ENCODE peak calls at places on chromosomes 3 and 15, in seven cellular contexts. C is effector CD4-positive, alpha-beta T cell; B is stimulated activated CD8-positive, alpha-beta memory T cell treated with anti-CD3 and anti-CD28 coated beads, Interleukin-7, amount 100 ng/mL, for 1 hour; R is heart left ventricle; A is K562; V is AG09309; Z is renal cortical epithelial cell. Y is an unnamed sample.

GRCh38 chr3:111989061-111989678 is 9.6 kb upstream of the TAGLN3 start:
- DNase-seq in R (no peak), V (peak; percentile 51), Z (peak; percentile 83), A (peak; percentile 10), B (no peak), C (no peak), Y (no peak)

GRCh38 chr3:126834596-126835471 is 130.8 kb downstream of the CHCHD6 start:
- DNase-seq in Z (peak; percentile 60), C (no peak), R (no peak), B (no peak), A (no peak), V (no peak), Y (no peak)

GRCh38 chr3:88412346-88412745 is 262.6 kb downstream of the C3orf38 start:
- DNase-seq in A (no peak), R (no peak), C (no peak), V (no peak), B (no peak), Z (no peak), Y (no peak)

GRCh38 chr3:196646736-196647216 is 7.3 kb downstream of the NRROS start:
- DNase-seq in V (no peak), A (no peak), C (no peak), Z (no peak), B (no peak), R (no peak), Y (no peak)

GRCh38 chr3:109563149-109563548 is 225.8 kb upstream of the DPPA4 start:
- DNase-seq in B (no peak), Z (no peak), A (no peak), C (no peak), V (no peak), R (no peak), Y (no peak)

GRCh38 chr3:147298511-147298982 is 107.8 kb downstream of the ZIC4 start:
- DNase-seq in C (no peak), A (no peak), B (no peak), Z (peak; percentile 44), V (peak; percentile 97), R (no peak), Y (no peak)

GRCh38 chr3:104066658-104067057 is 1300.1 kb upstream of the ALCAM start:
- DNase-seq in R (no peak), V (no peak), B (no peak), A (no peak), Z (peak; percentile 76), C (no peak), Y (no peak)

GRCh38 chr3:133093366-133093765 is 55.2 kb downstream of the TMEM108 start:
- DNase-seq in C (no peak), B (no peak), R (no peak), A (no peak), V (no peak), Z (no peak), Y (no peak)

GRCh38 chr3:49716169-49716568 is 3.3 kb downstream of the AMIGO3 start:
- DNase-seq in C (peak; percentile 1), R (no peak), V (no peak), A (no peak), B (no peak), Z (no peak), Y (peak; percentile 39)

GRCh38 chr3:194042947-194043346 is 93.0 kb upstream of the HES1 start:
- DNase-seq in V (peak; percentile 31), C (no peak), A (no peak), B (no peak), R (no peak), Z (peak; percentile 76), Y (no peak)

GRCh38 chr3:54304867-54305266 is 182.5 kb downstream of the CACNA2D3 start:
- DNase-seq in V (no peak), R (no peak), B (no peak), A (no peak), Z (no peak), C (no peak), Y (no peak)

GRCh38 chr15:62647195-62647865 is 395.2 kb upstream of the TPM1 start:
- DNase-seq in B (no peak), A (peak; percentile 19), C (no peak), Z (peak; percentile 92), V (no peak), R (no peak), Y (no peak)

GRCh38 chr15:84734794-84735479 is 13.5 kb upstream of the ZNF592 start:
- DNase-seq in V (no peak), B (no peak), A (peak; percentile 88), R (peak; percentile 52), Z (peak; percentile 92), C (peak; percentile 59), Y (peak; percentile 35)

GRCh38 chr3:177770821-177771220 is 573.5 kb upstream of the TBL1XR1 start:
- DNase-seq in B (no peak), V (no peak), R (no peak), A (no peak), C (no peak), Z (peak; percentile 52), Y (no peak)

GRCh38 chr3:76495216-76495615 is 544.7 kb upstream of the ROBO2 start:
- DNase-seq in R (no peak), A (no peak), Z (peak; percentile 38), V (no peak), C (no peak), B (no peak), Y (no peak)

GRCh38 chr3:186775999-186776398 is 7.4 kb upstream of the EIF4A2 start:
- DNase-seq in R (no peak), A (no peak), V (no peak), C (no peak), B (no peak), Z (no peak), Y (no peak)

GRCh38 chr3:49785565-49786356 is 581 bp downstream of the IP6K1 start:
- DNase-seq in B (no peak), R (no peak), A (no peak), V (no peak), Z (peak; percentile 33), C (peak; percentile 24), Y (no peak)

GRCh38 chr15:80789296-80789695 is 10.1 kb downstream of the CEMIP start:
- DNase-seq in C (no peak), R (no peak), B (no peak), V (peak; percentile 68), Z (peak; percentile 9), A (no peak), Y (no peak)

GRCh38 chr3:57910988-57911387 is 97.2 kb upstream of the FLNB start:
- DNase-seq in R (no peak), B (no peak), A (no peak), V (no peak), C (peak; percentile 7), Z (peak; percentile 30), Y (no peak)

GRCh38 chr3:163890661-163891060 is 1187.6 kb downstream of the SI start:
- DNase-seq in V (no peak), Z (no peak), R (no peak), A (no peak), B (no peak), C (no peak), Y (no peak)

GRCh38 chr15:70633394-70633793 is 130.0 kb downstream of the UACA start:
- DNase-seq in A (no peak), V (no peak), B (no peak), R (no peak), C (no peak), Z (no peak), Y (peak; percentile 82)

GRCh38 chr15:90813796-90814192 is 54.6 kb upstream of the FURIN start:
- DNase-seq in R (no peak), A (no peak), C (no peak), B (no peak), V (no peak), Z (no peak), Y (no peak)

GRCh38 chr3:31755911-31756658 is 223.4 kb downstream of the STT3B start:
- DNase-seq in V (no peak), A (no peak), R (no peak), Z (peak; percentile 74), B (no peak), C (no peak), Y (no peak)

GRCh38 chr3:153445817-153446216 is 283.8 kb downstream of the RAP2B start:
- DNase-seq in A (no peak), B (no peak), Z (no peak), R (no peak), V (no peak), C (no peak), Y (no peak)

GRCh38 chr15:69125236-69125635 is 35.2 kb upstream of the GLCE start:
- DNase-seq in R (no peak), V (no peak), C (no peak), B (no peak), Z (no peak), A (no peak), Y (no peak)

GRCh38 chr3:173301647-173302046 is 95.9 kb upstream of the NLGN1 start:
- DNase-seq in B (no peak), A (no peak), C (no peak), V (no peak), R (no peak), Z (no peak), Y (no peak)

Y was measured in right cardiac atrium.